ENCODE peak calls at places on chromosome 19, in four cellular contexts. E is psoas muscle, D is choroid plexus epithelial cell, U is dorsolateral prefrontal cortex. G is an unnamed sample.

GRCh38 chr19:10516671-10517286 is 468 bp downstream of the S1PR5 start:
- DNase-seq in E (no peak), D (no peak), U (no peak), G (no peak)

GRCh38 chr19:8321760-8322637 is 703 bp downstream of the RPS28 start:
- DNase-seq in E (no peak), U (no peak), D (no peak), G (peak)

GRCh38 chr19:55305491-55305890 is 19.6 kb downstream of the TMEM150B start:
- DNase-seq in D (peak), E (peak), U (no peak), G (no peak)

GRCh38 chr19:13637664-13638063 is 126.7 kb upstream of the MRI1 start:
- DNase-seq in D (no peak), U (no peak), E (no peak), G (no peak)

GRCh38 chr19:41860419-41861097 is 503 bp downstream of the RPS19 start:
- DNase-seq in D (peak), U (no peak), E (no peak), G (no peak)

GRCh38 chr19:41541990-41542584 is 33.9 kb upstream of the CEACAM21 start:
- DNase-seq in D (peak), U (no peak), E (peak), G (peak)

GRCh38 chr19:12790628-12791344 is 500 bp upstream of the JUNB start:
- DNase-seq in E (peak), D (peak), U (no peak), G (no peak)

GRCh38 chr19:19149402-19149801 is 11.1 kb upstream of the TMEM161A start:
- DNase-seq in E (no peak), D (no peak), U (no peak), G (no peak)

GRCh38 chr19:51101171-51101865 is 6.9 kb downstream of the CTU1 start:
- DNase-seq in D (no peak), U (no peak), E (no peak), G (no peak)

GRCh38 chr19:49677232-49677881 is at the start of gene PRMT1:
- DNase-seq in D (peak), U (no peak), E (peak), G (no peak)

GRCh38 chr19:1247747-1248453 is 483 bp upstream of the MIDN start:
- DNase-seq in E (peak), D (peak), U (no peak), G (peak)
- TF ChIP-seq CTCF in E (peak), D (peak), U (no peak), G (no peak)

GRCh38 chr19:4054471-4055208 is 12.1 kb downstream of the ZBTB7A start:
- DNase-seq in U (no peak), E (no peak), D (no peak), G (no peak)

GRCh38 chr19:4051175-4052101 is 15.3 kb downstream of the ZBTB7A start:
- DNase-seq in U (no peak), D (no peak), E (peak), G (no peak)

GRCh38 chr19:4053423-4054324 is 13.0 kb downstream of the ZBTB7A start:
- DNase-seq in D (no peak), E (no peak), U (no peak), G (no peak)

GRCh38 chr19:4052993-4053422 is 13.7 kb downstream of the ZBTB7A start:
- DNase-seq in U (no peak), E (no peak), D (no peak), G (no peak)

GRCh38 chr19:4052114-4052992 is 14.3 kb downstream of the ZBTB7A start:
- DNase-seq in D (no peak), E (peak), U (no peak), G (no peak)
- H3K4me3 ChIP-seq in D (no peak), E (peak), U (no peak), G (peak)

DNA sequence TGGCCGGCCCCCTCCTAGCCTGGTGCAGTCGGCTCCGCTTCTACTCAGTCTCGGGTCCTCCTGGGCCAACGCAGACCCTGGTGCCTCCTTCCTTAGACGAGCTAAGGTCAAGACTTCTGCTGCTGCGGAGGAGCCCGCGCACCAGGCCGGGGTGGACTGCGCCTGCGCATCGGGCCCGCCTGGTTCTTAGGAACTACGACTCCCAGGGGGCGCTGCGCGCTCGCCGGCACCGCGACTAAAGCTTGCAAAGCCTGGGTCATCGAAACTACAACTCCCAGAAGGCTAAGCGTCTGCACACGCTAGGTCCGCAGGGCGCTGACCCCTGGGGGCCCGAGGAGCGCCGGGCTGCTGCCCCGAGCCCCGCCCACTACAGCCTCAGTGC is at the start of gene ZNF835:
- DNase-seq in E (peak), D (peak), U (peak), G (peak)
- TF ChIP-seq CTCF in E (peak), D (no peak), U (peak), G (peak)

DNA sequence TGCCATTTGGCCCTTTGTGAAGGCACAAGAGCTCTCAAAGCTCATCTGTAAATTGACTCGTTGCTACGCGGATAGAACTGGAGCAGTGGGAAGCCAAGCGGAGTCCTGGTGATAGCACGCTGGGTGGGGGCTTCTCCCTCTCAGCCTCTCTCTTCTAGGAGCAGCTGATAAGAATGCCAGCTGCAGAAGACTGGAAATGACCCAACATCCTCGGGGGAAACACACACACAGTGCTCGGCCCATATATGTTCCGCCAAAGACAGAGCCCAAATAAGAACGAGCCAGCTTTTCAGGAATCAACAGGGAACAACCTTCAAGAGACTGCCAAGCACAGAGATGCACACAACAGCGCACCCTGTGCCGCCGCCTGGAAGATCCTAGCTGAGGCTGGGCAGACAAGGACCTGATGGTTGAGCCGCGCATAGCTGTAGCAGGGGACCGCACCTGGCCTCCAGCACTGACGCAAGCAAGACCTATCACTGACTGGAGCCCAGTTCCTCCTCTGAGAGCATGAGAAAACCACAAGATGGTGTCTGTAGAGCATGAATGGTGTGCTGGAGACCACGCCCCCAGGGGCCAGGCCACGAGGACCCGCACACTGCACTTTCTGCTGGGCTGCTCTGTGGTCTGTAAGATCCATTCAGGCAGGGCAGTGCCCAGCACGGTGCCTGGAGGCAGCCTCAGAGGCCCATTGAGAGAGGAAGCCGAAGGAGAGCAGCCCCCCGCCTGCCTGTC is 16.0 kb upstream of the SLC35E1 start:
- DNase-seq in E (no peak), D (no peak), U (no peak), G (no peak)
- H3K4me3 ChIP-seq in E (peak), D (no peak), U (peak), G (peak)